ENCODE peak calls at places on chromosomes 1 and 21, in five cellular contexts. O, Q, J, F and N are unnamed samples.

GRCh38 chr1:41583658-41584570 is 99.4 kb upstream of the EDN2 start:
- DNase-seq in O (no peak), Q (no peak), J (no peak), F (no peak), N (no peak)

GRCh38 chr1:14915356-14916054 is 238.0 kb upstream of the TMEM51 start:
- DNase-seq in O (peak), Q (peak), J (peak), F (peak), N (no peak)

GRCh38 chr1:62395291-62395690 is 41.6 kb upstream of the USP1 start:
- DNase-seq in O (no peak), Q (no peak), J (no peak), F (no peak), N (no peak)

GRCh38 chr21:39114871-39115658 is 68.2 kb downstream of the PSMG1 start:
- DNase-seq in O (no peak), Q (no peak), J (peak), F (no peak), N (no peak)

GRCh38 chr1:109111386-109112055 is 2.4 kb upstream of the ELAPOR1 start:
- DNase-seq in O (no peak), Q (no peak), J (no peak), F (no peak), N (no peak)

GRCh38 chr1:243718893-243719292 is 131.2 kb downstream of the AKT3 start:
- DNase-seq in O (no peak), Q (no peak), J (no peak), F (no peak), N (no peak)

GRCh38 chr21:42837421-42838211 is 41.7 kb downstream of the WDR4 start:
- DNase-seq in O (peak), Q (no peak), J (no peak), F (peak), N (no peak)

GRCh38 chr1:239386453-239387303 is at the start of gene CHRM3:
- DNase-seq in O (no peak), Q (no peak), J (no peak), F (peak), N (no peak)

GRCh38 chr1:40783001-40783905 is at the start of gene KCNQ4:
- DNase-seq in O (peak), Q (no peak), J (no peak), F (peak), N (no peak)

GRCh38 chr1:38615680-38616079 is 243.9 kb downstream of the RRAGC start:
- DNase-seq in O (no peak), Q (no peak), J (no peak), F (no peak), N (no peak)

GRCh38 chr1:65150583-65151263 is 2.7 kb downstream of the AK4 start:
- DNase-seq in O (no peak), Q (no peak), J (no peak), F (no peak), N (no peak)

GRCh38 chr1:246280551-246280950 is 226.5 kb downstream of the SMYD3 start:
- DNase-seq in O (peak), Q (peak), J (peak), F (no peak), N (no peak)

GRCh38 chr1:217053666-217054065 is 330.4 kb upstream of the ESRRG start:
- DNase-seq in O (no peak), Q (no peak), J (no peak), F (no peak), N (no peak)

GRCh38 chr21:42679319-42679981 is 26.0 kb downstream of the PDE9A start:
- DNase-seq in O (no peak), Q (no peak), J (no peak), F (no peak), N (no peak)

GRCh38 chr1:201685485-201685884 is 143.5 kb upstream of the IPO9 start:
- DNase-seq in O (no peak), Q (no peak), J (no peak), F (no peak), N (no peak)

GRCh38 chr1:248815407-248816034 is 10.2 kb downstream of the SH3BP5L start:
- DNase-seq in O (no peak), Q (no peak), J (no peak), F (no peak), N (no peak)

GRCh38 chr1:84889437-84889836 is 3.6 kb downstream of the LPAR3 start:
- DNase-seq in O (no peak), Q (no peak), J (no peak), F (no peak), N (no peak)

GRCh38 chr1:212485895-212486590 is 53.3 kb downstream of the NENF start:
- DNase-seq in O (peak), Q (peak), J (peak), F (no peak), N (no peak)

GRCh38 chr1:80441664-80442063 is 1359.1 kb upstream of the ADGRL2 start:
- DNase-seq in O (no peak), Q (no peak), J (peak), F (no peak), N (no peak)
- TF ChIP-seq SRF in O (no peak), Q (no peak), J (no peak), F (no peak), N (no peak)

GRCh38 chr21:31580866-31581276 is 78.6 kb upstream of the SOD1 start:
- DNase-seq in O (peak), Q (peak), J (peak), F (peak), N (peak)
- TF ChIP-seq SRF in O (no peak), Q (no peak), J (no peak), F (no peak), N (no peak)

GRCh38 chr1:160006312-160006940 is 25.4 kb downstream of the PIGM start:
- DNase-seq in O (peak), Q (peak), J (peak), F (peak), N (no peak)
- TF ChIP-seq SRF in O (no peak), Q (no peak), J (no peak), F (no peak), N (no peak)

DNA sequence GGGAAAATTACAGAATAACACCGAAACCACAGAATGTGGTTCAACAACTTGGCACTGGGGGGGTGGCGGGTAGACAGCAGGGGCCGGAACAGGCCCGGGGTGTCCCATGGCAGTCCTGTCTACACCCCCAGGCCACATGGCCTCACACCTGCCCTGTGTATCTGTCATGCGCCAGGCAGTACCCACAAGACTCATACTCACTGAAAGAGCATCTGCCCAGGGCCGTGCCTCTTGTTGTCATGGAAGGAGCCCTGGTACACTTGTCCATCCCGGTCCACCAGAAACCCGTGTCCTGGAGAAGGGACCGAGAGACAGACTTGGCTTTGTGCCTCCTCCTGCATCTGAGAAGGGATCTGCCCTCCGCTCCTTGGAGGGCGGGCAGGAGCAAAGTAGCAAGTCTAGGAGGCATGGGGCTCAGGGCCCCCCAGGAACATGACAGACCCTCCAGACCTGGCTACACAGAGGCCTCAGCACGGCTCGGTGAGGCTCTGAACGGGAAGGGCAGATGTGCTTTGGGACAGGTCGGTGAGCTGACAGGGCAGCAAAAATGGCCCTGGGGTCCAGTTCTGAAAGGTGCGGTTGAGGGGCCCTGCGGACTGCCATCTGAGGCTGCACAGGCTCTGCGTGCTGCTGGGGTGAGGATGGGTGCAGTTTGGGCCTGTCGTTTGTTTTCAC is 5.6 kb downstream of the MORN1 start:
- DNase-seq in O (no peak), Q (no peak), J (no peak), F (no peak), N (no peak)
- TF ChIP-seq SRF in O (no peak), Q (no peak), J (no peak), F (no peak), N (no peak)

GRCh38 chr1:28640766-28641165 is 2.1 kb downstream of the TAF12 start:
- DNase-seq in O (peak), Q (peak), J (peak), F (no peak), N (no peak)
- TF ChIP-seq SRF in O (no peak), Q (no peak), J (no peak), F (no peak), N (no peak)

DNA sequence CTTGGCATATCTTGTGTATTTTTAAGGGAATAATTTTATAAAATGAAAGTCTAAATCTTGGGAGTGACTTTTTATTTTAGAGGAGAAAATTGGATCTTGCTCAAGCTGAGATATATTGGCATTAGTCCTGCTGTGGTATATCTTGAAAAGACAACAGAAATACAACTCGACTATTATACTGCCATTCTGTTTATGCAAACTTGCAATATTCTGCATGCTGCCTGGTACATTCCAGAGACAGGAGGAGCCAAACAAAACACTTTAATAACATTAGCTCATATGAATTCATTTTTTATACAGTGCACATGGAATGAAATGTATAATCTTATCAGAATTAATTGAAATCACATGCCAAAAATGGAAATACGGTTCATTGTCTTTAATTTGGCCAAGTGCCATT is 176.0 kb upstream of the NRIP1 start:
- DNase-seq in O (no peak), Q (no peak), J (no peak), F (no peak), N (no peak)
- TF ChIP-seq SRF in O (no peak), Q (no peak), J (no peak), F (no peak), N (no peak)

DNA sequence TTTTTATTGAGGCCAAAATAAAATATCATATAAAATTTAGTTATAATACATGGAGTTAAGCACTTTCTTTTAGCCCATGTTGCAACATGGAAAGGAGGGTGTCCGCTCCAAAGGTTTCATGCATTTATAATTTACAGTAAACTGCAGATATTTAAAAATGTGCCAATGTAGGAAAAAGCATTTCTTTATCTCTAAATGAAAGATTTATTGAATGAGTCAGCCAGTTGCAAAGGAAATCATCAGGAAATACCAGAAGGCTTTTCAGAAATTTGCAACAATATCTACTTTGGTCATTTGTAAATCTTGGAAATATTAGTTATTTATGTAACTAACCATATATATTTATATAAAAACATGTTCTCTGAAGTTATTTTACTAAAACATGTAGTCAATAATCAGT is 12.1 kb downstream of the ATP6V1G3 start:
- DNase-seq in O (no peak), Q (no peak), J (no peak), F (no peak), N (no peak)
- TF ChIP-seq SRF in O (no peak), Q (no peak), J (no peak), F (no peak), N (no peak)

GRCh38 chr1:154207262-154207661 is 1.1 kb upstream of the CFAP141 start:
- DNase-seq in O (no peak), Q (no peak), J (no peak), F (no peak), N (no peak)
- TF ChIP-seq SRF in O (no peak), Q (no peak), J (no peak), F (no peak), N (no peak)